ENCODE peak calls at places on chromosomes 4 and X, in nine cellular contexts. S is epithelial cell of esophagus, M is fibroblast of lung, A is fibroblast of mammary gland, I is cardiac muscle cell, X is Peyer's patch, N is pancreas, L is AG10803, Y is lower leg skin. P is an unnamed sample.

GRCh38 chr4:149638073-149638472 is 177.6 kb downstream of the IQCM start:
- DNase-seq in M (peak), L (peak), X (no peak), A (peak), S (peak), N (no peak), I (no peak), Y (no peak), P (peak)

GRCh38 chr4:153465922-153466636 is at the start of gene TMEM131L:
- DNase-seq in X (peak), L (peak), S (peak), M (peak), A (peak), I (peak), Y (peak), N (peak), P (no peak)

GRCh38 chrX:15973299-15973698 is 118.7 kb upstream of the AP1S2 start:
- DNase-seq in S (peak), M (peak), I (peak), Y (no peak), X (peak), A (peak), N (no peak), L (peak), P (no peak)

GRCh38 chrX:9349572-9350259 is 115.1 kb upstream of the TBL1X start:
- DNase-seq in I (no peak), N (no peak), L (peak), Y (no peak), A (peak), X (no peak), S (peak), M (peak), P (no peak)

GRCh38 chrX:318739-319578 is at the start of gene GTPBP6:
- DNase-seq in M (peak), X (peak), N (peak), S (peak), L (peak), A (peak), Y (peak), I (peak), P (peak)

GRCh38 chr4:8414377-8414776 is 26.1 kb downstream of the ACOX3 start:
- DNase-seq in N (no peak), Y (no peak), M (no peak), A (no peak), S (no peak), X (no peak), I (no peak), L (no peak), P (no peak)

GRCh38 chrX:68504237-68504636 is 5.4 kb downstream of the YIPF6 start:
- DNase-seq in M (peak), I (peak), S (peak), L (peak), N (no peak), A (peak), Y (no peak), X (no peak), P (no peak)

GRCh38 chrX:121114691-121115090 is 67.3 kb downstream of the GLUD2 start:
- DNase-seq in S (no peak), A (peak), I (no peak), Y (no peak), X (no peak), N (no peak), L (no peak), M (no peak), P (no peak)

GRCh38 chr4:26300314-26301307 is 20.2 kb upstream of the RBPJ start:
- DNase-seq in X (no peak), Y (no peak), M (peak), N (no peak), I (no peak), A (peak), S (no peak), L (peak), P (no peak)

GRCh38 chr4:77818667-77819408 is at the start of gene CNOT6L:
- DNase-seq in Y (peak), S (peak), L (peak), N (peak), A (peak), X (peak), M (peak), I (peak), P (no peak)

GRCh38 chr4:3766207-3766790 is at the start of gene ADRA2C:
- DNase-seq in X (no peak), N (peak), I (peak), S (peak), Y (no peak), M (peak), A (no peak), L (peak), P (no peak)

GRCh38 chr4:146237092-146237491 is 22.8 kb downstream of the REELD1 start:
- DNase-seq in N (no peak), I (no peak), M (no peak), L (no peak), A (no peak), X (no peak), Y (no peak), S (no peak), P (no peak)

GRCh38 chr4:184899261-184900134 is 73.7 kb upstream of the ACSL1 start:
- DNase-seq in M (peak), X (no peak), A (no peak), N (no peak), L (peak), S (peak), I (peak), Y (peak), P (no peak)

GRCh38 chr4:6273661-6273990 is 4.0 kb downstream of the WFS1 start:
- DNase-seq in L (no peak), I (no peak), A (no peak), M (no peak), Y (no peak), N (no peak), X (no peak), S (no peak), P (no peak)

GRCh38 chrX:650274-650673 is 19.7 kb downstream of the SHOX start:
- DNase-seq in Y (peak), A (no peak), N (no peak), I (no peak), S (no peak), L (no peak), M (no peak), X (no peak), P (no peak)

GRCh38 chr4:5758741-5759140 is 47.7 kb downstream of the EVC start:
- DNase-seq in A (peak), S (peak), Y (peak), X (no peak), I (peak), N (no peak), L (peak), M (peak), P (peak)

GRCh38 chrX:73401591-73402266 is 45.1 kb upstream of the CDX4 start:
- DNase-seq in M (no peak), I (no peak), Y (no peak), L (no peak), A (no peak), X (no peak), S (no peak), N (no peak), P (no peak)

GRCh38 chr4:165874799-165875371 is 1.8 kb downstream of the TLL1 start:
- DNase-seq in Y (peak), N (peak), A (peak), S (peak), L (no peak), X (no peak), M (no peak), I (peak), P (no peak)

GRCh38 chr4:25767877-25768475 is 94.8 kb downstream of the SEL1L3 start:
- DNase-seq in X (no peak), N (no peak), A (peak), S (peak), M (peak), Y (peak), L (peak), I (peak), P (no peak)

GRCh38 chr4:14607001-14607400 is 395.3 kb upstream of the CPEB2 start:
- DNase-seq in M (no peak), L (no peak), N (no peak), S (peak), I (no peak), X (no peak), Y (no peak), A (peak), P (no peak)

GRCh38 chrX:93874554-93874953 is 200.5 kb downstream of the FAM133A start:
- DNase-seq in S (peak), N (no peak), X (no peak), M (no peak), Y (no peak), I (peak), A (peak), L (no peak), P (no peak)

GRCh38 chr4:56655209-56655626 is 25.9 kb downstream of the HOPX start:
- DNase-seq in M (peak), N (no peak), L (no peak), I (peak), X (no peak), S (peak), Y (no peak), A (peak), P (no peak)

GRCh38 chr4:6205973-6206372 is 5.6 kb upstream of the JAKMIP1 start:
- DNase-seq in M (no peak), I (no peak), S (no peak), L (no peak), A (no peak), X (no peak), Y (no peak), N (no peak), P (no peak)

GRCh38 chr4:133157460-133158160 is 8.5 kb downstream of the PCDH10 start:
- DNase-seq in A (no peak), S (no peak), N (no peak), L (no peak), I (no peak), X (no peak), Y (no peak), M (peak), P (no peak)

GRCh38 chr4:183407635-183408463 is 36.6 kb upstream of the CDKN2AIP start:
- DNase-seq in X (no peak), I (no peak), N (no peak), S (no peak), L (no peak), M (no peak), A (no peak), Y (no peak), P (no peak)

GRCh38 chr4:112515278-112516075 is 503 bp downstream of the NEUROG2 start:
- DNase-seq in I (peak), M (peak), X (no peak), A (peak), S (peak), N (peak), Y (peak), L (no peak), P (no peak)

GRCh38 chrX:115332832-115333231 is 43.3 kb downstream of the LUZP4 start:
- DNase-seq in Y (no peak), A (no peak), I (no peak), X (no peak), S (no peak), M (no peak), L (no peak), N (no peak), P (no peak)

GRCh38 chrX:133151320-133151719 is 54.4 kb upstream of the USP26 start:
- DNase-seq in I (no peak), M (no peak), A (no peak), L (peak), N (no peak), Y (no peak), X (no peak), S (peak), P (peak)

GRCh38 chr4:141347738-141348524 is 127.2 kb downstream of the ZNF330 start:
- DNase-seq in N (no peak), S (peak), L (peak), A (peak), Y (no peak), X (no peak), I (peak), M (no peak), P (no peak)

GRCh38 chr4:141340458-141340857 is 119.8 kb downstream of the ZNF330 start:
- DNase-seq in A (no peak), N (no peak), X (no peak), M (no peak), L (no peak), Y (no peak), I (no peak), S (no peak), P (no peak)

GRCh38 chr4:141348589-141348988 is 127.9 kb downstream of the ZNF330 start:
- DNase-seq in A (no peak), N (no peak), I (no peak), M (no peak), S (no peak), X (no peak), L (no peak), Y (no peak), P (no peak)

GRCh38 chr4:141350122-141350904 is 129.6 kb downstream of the ZNF330 start:
- DNase-seq in X (no peak), I (peak), Y (no peak), S (peak), M (peak), N (peak), L (peak), A (peak), P (peak)

GRCh38 chr4:141346144-141346543 is 125.4 kb downstream of the ZNF330 start:
- DNase-seq in S (peak), N (no peak), X (no peak), L (peak), I (peak), Y (no peak), M (peak), A (peak), P (no peak)
- TF ChIP-seq CTCF in S (peak), N (peak), X (no peak), L (peak), I (peak), Y (no peak), M (peak), A (peak), P (peak)

GRCh38 chrX:109624641-109625311 is at the start of gene KCNE5:
- DNase-seq in I (peak), X (no peak), L (no peak), S (no peak), A (no peak), M (peak), Y (no peak), N (peak), P (no peak)
- H3K4me3 ChIP-seq in I (peak), X (peak), L (no peak), S (no peak), A (no peak), M (no peak), Y (no peak), N (no peak), P (no peak)

GRCh38 chrX:91414710-91415109 is 19.9 kb upstream of the PABPC5 start:
- DNase-seq in S (no peak), I (no peak), N (no peak), L (peak), A (peak), M (no peak), Y (no peak), X (no peak), P (no peak)
- TF ChIP-seq CTCF in S (no peak), I (no peak), N (peak), L (peak), A (peak), M (peak), Y (no peak), X (no peak), P (no peak)

DNA sequence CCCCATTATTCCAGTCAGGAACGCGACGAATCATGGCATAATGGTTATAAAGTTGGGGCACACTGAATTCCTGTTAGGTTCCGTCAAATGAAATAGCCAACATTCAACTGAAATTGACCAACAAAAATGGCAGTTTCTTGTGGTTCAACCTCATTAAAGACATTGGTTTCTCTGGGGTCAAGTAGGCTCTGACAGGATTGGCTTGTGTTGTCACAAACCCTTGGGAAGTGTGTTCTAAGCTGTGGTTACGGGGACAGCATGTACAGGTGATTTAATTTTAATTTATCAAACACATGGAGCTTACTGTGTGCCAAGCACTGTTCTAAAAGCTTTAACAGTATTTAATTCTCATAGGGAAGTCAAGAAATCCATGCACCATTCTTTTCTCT is 751 bp downstream of the XK start:
- DNase-seq in A (no peak), X (no peak), Y (no peak), S (no peak), I (no peak), M (no peak), N (no peak), L (no peak), P (no peak)
- H3K4me3 ChIP-seq in A (no peak), X (peak), Y (no peak), S (peak), I (peak), M (peak), N (peak), L (no peak), P (no peak)

GRCh38 chr4:156593464-156593863 is 378.1 kb downstream of the PDGFC start:
- DNase-seq in X (no peak), S (no peak), L (no peak), I (no peak), M (no peak), N (no peak), A (peak), Y (no peak), P (no peak)
- TF ChIP-seq CTCF in X (no peak), S (no peak), L (peak), I (no peak), M (peak), N (no peak), A (peak), Y (no peak), P (no peak)

P was measured in AG04449.